ENCODE peak calls at places on chromosomes 1 and 21, in ten cellular contexts. C is psoas muscle; Y is effector memory CD4-positive, alpha-beta T cell; L is suprapubic skin; K is lung; S is heart right ventricle; M is lower lobe of right lung; N is adipocyte; O is tibial nerve; A is upper lobe of right lung. D is an unnamed sample.

GRCh38 chr1:49351744-49352143 is 575.1 kb upstream of the BEND5 start:
- DNase-seq in C (no peak), Y (no peak), L (no peak), K (no peak), S (no peak), M (no peak), N (peak; percentile 26), O (no peak), A (no peak), D (no peak)

GRCh38 chr1:26627959-26628358 is 67.9 kb upstream of the ARID1A start:
- DNase-seq in C (no peak), Y (no peak), L (no peak), K (no peak), S (no peak), M (no peak), N (no peak), O (no peak), A (no peak), D (no peak)

GRCh38 chr1:223133301-223133823 is 9.7 kb downstream of the TLR5 start:
- DNase-seq in C (no peak), Y (no peak), L (no peak), K (no peak), S (no peak), M (no peak), N (no peak), O (no peak), A (no peak), D (no peak)

GRCh38 chr1:110686188-110686587 is 11.4 kb upstream of the KCNA3 start:
- DNase-seq in C (no peak), Y (no peak), L (no peak), K (no peak), S (no peak), M (no peak), N (no peak), O (no peak), A (no peak), D (peak; percentile 29)

GRCh38 chr1:171988243-171988642 is 146.9 kb downstream of the DNM3 start:
- DNase-seq in C (no peak), Y (no peak), L (no peak), K (no peak), S (no peak), M (no peak), N (no peak), O (no peak), A (no peak), D (no peak)

GRCh38 chr1:89633745-89634625 is 1.1 kb downstream of the LRRC8C start:
- DNase-seq in C (no peak), Y (no peak), L (no peak), K (no peak), S (no peak), M (no peak), N (peak; percentile 62), O (no peak), A (no peak), D (no peak)

GRCh38 chr1:214438059-214438458 is 113.3 kb downstream of the PTPN14 start:
- DNase-seq in C (peak; percentile 59), Y (no peak), L (no peak), K (no peak), S (peak; percentile 10), M (no peak), N (no peak), O (no peak), A (no peak), D (no peak)

GRCh38 chr1:235910357-235911299 is 43.9 kb upstream of the LYST start:
- DNase-seq in C (peak; percentile 40), Y (no peak), L (no peak), K (peak; percentile 51), S (no peak), M (no peak), N (peak; percentile 88), O (no peak), A (no peak), D (no peak)

GRCh38 chr1:21237386-21238088 is 52.7 kb downstream of the ECE1 start:
- DNase-seq in C (no peak), Y (no peak), L (no peak), K (no peak), S (peak; percentile 47), M (no peak), N (no peak), O (no peak), A (no peak), D (no peak)

GRCh38 chr1:78535286-78535685 is 44.5 kb downstream of the PTGFR start:
- DNase-seq in C (no peak), Y (no peak), L (no peak), K (no peak), S (no peak), M (no peak), N (no peak), O (no peak), A (no peak), D (no peak)

GRCh38 chr1:15128520-15129313 is 24.8 kb upstream of the TMEM51 start:
- DNase-seq in C (peak; percentile 53), Y (peak; percentile 51), L (no peak), K (peak; percentile 71), S (peak; percentile 67), M (peak; percentile 79), N (peak; percentile 84), O (peak; percentile 79), A (peak; percentile 83), D (peak; percentile 15)

GRCh38 chr1:226790545-226791181 is 51.6 kb upstream of the ITPKB start:
- DNase-seq in C (no peak), Y (no peak), L (no peak), K (no peak), S (no peak), M (no peak), N (no peak), O (no peak), A (no peak), D (no peak)

GRCh38 chr21:43645414-43645891 is 13.8 kb downstream of the HSF2BP start:
- DNase-seq in C (no peak), Y (no peak), L (no peak), K (peak; percentile 54), S (no peak), M (no peak), N (peak; percentile 82), O (peak; percentile 67), A (no peak), D (peak; percentile 35)

GRCh38 chr1:202710070-202711025 is at the start of gene SYT2:
- DNase-seq in C (peak; percentile 27), Y (no peak), L (no peak), K (no peak), S (no peak), M (no peak), N (peak; percentile 54), O (no peak), A (no peak), D (no peak)

GRCh38 chr1:205805082-205805711 is 7.8 kb downstream of the SLC41A1 start:
- DNase-seq in C (no peak), Y (no peak), L (no peak), K (no peak), S (no peak), M (no peak), N (peak; percentile 23), O (no peak), A (no peak), D (peak; percentile 16)

GRCh38 chr21:42970946-42971653 is 3.3 kb upstream of the PKNOX1 start:
- DNase-seq in C (no peak), Y (no peak), L (no peak), K (no peak), S (no peak), M (no peak), N (no peak), O (no peak), A (peak; percentile 18), D (no peak)

GRCh38 chr1:84936116-84936810 is 43.3 kb upstream of the LPAR3 start:
- DNase-seq in C (no peak), Y (peak; percentile 27), L (no peak), K (no peak), S (no peak), M (no peak), N (peak; percentile 91), O (no peak), A (no peak), D (peak; percentile 51)

GRCh38 chr1:111620412-111620971 is 903 bp downstream of the RAP1A start:
- DNase-seq in C (no peak), Y (no peak), L (no peak), K (peak; percentile 66), S (no peak), M (no peak), N (peak; percentile 39), O (no peak), A (no peak), D (no peak)

GRCh38 chr1:225834417-225835329 is 24.7 kb downstream of the EPHX1 start:
- DNase-seq in C (peak; percentile 75), Y (no peak), L (no peak), K (no peak), S (peak; percentile 56), M (no peak), N (peak; percentile 88), O (peak; percentile 75), A (no peak), D (no peak)

GRCh38 chr1:43980255-43981134 is 1.5 kb downstream of the B4GALT2 start:
- DNase-seq in C (no peak), Y (no peak), L (no peak), K (no peak), S (no peak), M (no peak), N (peak; percentile 34), O (no peak), A (no peak), D (no peak)
- H3K36me3 ChIP-seq in C (no peaks in the 10 kb centered on the region), Y (peaks cover 14% of the 10 kb centered on the region), L (peaks cover 22% of the 10 kb centered on the region), K (peaks cover 18% of the 10 kb centered on the region), S (peaks cover 31% of the 10 kb centered on the region), M (peaks cover 30% of the 10 kb centered on the region), N (peaks cover 26% of the 10 kb centered on the region), O (peaks cover 58% of the 10 kb centered on the region), A (peaks cover 23% of the 10 kb centered on the region), D (peaks cover 11% of the 10 kb centered on the region)

GRCh38 chr1:31670583-31670944 is 25.9 kb upstream of the PEF1 start:
- DNase-seq in C (no peak), Y (no peak), L (no peak), K (no peak), S (no peak), M (no peak), N (no peak), O (no peak), A (no peak), D (no peak)
- H3K4me3 ChIP-seq in C (peak overlapping the region; percentile 56), Y (peak overlapping the region; percentile 17), L (peak overlapping the region; percentile 19), K (no peak overlapping the region), S (peak overlapping the region; percentile 6), M (peak overlapping the region; percentile 28), N (no peak overlapping the region), O (peak overlapping the region; percentile 16), A (no peak overlapping the region), D (peak overlapping the region; percentile 18)

GRCh38 chr1:43536864-43537358 is 6.2 kb downstream of the PTPRF start:
- DNase-seq in C (no peak), Y (no peak), L (no peak), K (no peak), S (no peak), M (no peak), N (no peak), O (no peak), A (no peak), D (no peak)
- H3K4me1 ChIP-seq in C (no peaks in the 10 kb centered on the region), Y (no peaks in the 10 kb centered on the region), L (peaks cover 95% of the 10 kb centered on the region), K (peaks cover 7% of the 10 kb centered on the region), S (peaks cover 16% of the 10 kb centered on the region), M (peaks cover 40% of the 10 kb centered on the region), N (peaks cover 22% of the 10 kb centered on the region), O (peaks cover 40% of the 10 kb centered on the region), A (peaks cover 4% of the 10 kb centered on the region), D (no peaks in the 10 kb centered on the region)

DNA sequence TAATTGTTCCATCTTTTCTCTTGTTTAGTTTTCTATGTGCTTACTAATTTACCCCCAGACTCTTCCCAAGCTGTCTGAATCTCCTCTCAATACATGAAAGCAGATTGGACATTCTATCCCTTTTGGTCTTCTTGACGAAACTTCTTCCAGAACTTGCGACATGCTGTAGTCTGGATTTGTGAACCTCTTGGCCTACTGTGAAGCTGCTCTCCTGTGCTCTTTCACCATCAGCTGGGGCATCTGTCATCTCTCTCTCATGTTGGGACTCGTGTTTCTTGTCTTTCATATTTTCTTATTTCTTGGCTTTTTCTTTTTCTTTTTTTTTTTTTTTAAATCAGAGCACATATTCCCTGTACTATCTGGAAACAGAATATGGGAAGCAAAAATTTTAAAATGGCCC is 6.8 kb downstream of the CPT2 start:
- DNase-seq in C (no peak), Y (no peak), L (no peak), K (no peak), S (no peak), M (no peak), N (peak; percentile 32), O (no peak), A (no peak), D (no peak)
- H3K36me3 ChIP-seq in C (peaks cover 4% of the 10 kb centered on the region), Y (peaks cover 55% of the 10 kb centered on the region), L (peaks cover 70% of the 10 kb centered on the region), K (peaks cover 23% of the 10 kb centered on the region), S (peaks cover 80% of the 10 kb centered on the region), M (peaks cover 75% of the 10 kb centered on the region), N (peaks cover 55% of the 10 kb centered on the region), O (peaks cover 81% of the 10 kb centered on the region), A (peaks cover 76% of the 10 kb centered on the region), D (peaks cover 9% of the 10 kb centered on the region)

D was measured in naive thymus-derived CD4-positive, alpha-beta T cell.